ENCODE peak calls at places on chromosomes 2 and 18, in eight cellular contexts. W, J, M, C, G, T, R and Z are unnamed samples.

GRCh38 chr2:36653967-36654694 is 42.4 kb upstream of the VIT start:
- DNase-seq in C (no peak), M (no peak), G (no peak), J (no peak), T (no peak), W (no peak), R (no peak), Z (no peak)

GRCh38 chr2:205822578-205822977 is 140.3 kb downstream of the NRP2 start:
- DNase-seq in G (no peak), R (no peak), C (no peak), W (no peak), J (no peak), M (no peak), T (no peak), Z (no peak)

GRCh38 chr2:120983344-120983743 is 247.7 kb downstream of the GLI2 start:
- DNase-seq in G (peak), C (no peak), J (peak), T (no peak), R (no peak), W (no peak), M (no peak), Z (no peak)

GRCh38 chr18:525066-525797 is 24.7 kb upstream of the COLEC12 start:
- DNase-seq in M (no peak), G (no peak), W (no peak), T (no peak), R (no peak), C (no peak), J (no peak), Z (peak)

GRCh38 chr2:3127279-3127690 is 250.3 kb downstream of the EIPR1 start:
- DNase-seq in C (no peak), G (no peak), R (no peak), T (no peak), W (peak), M (no peak), J (no peak), Z (no peak)

GRCh38 chr2:37325625-37326071 is 1.0 kb upstream of the PRKD3 start:
- DNase-seq in W (no peak), G (no peak), J (no peak), M (no peak), C (no peak), T (no peak), R (peak), Z (no peak)

GRCh38 chr2:111041398-111042202 is 79.1 kb upstream of the BCL2L11 start:
- DNase-seq in W (no peak), T (no peak), G (no peak), R (no peak), C (no peak), J (no peak), M (no peak), Z (no peak)

GRCh38 chr2:75022516-75022915 is 64.1 kb downstream of the POLE4 start:
- DNase-seq in C (no peak), J (no peak), T (no peak), W (no peak), R (no peak), M (no peak), G (no peak), Z (no peak)

GRCh38 chr18:49933530-49933929 is 120.2 kb upstream of the ACAA2 start:
- DNase-seq in J (no peak), M (no peak), G (no peak), T (no peak), R (no peak), W (peak), C (no peak), Z (no peak)

GRCh38 chr2:69166812-69167468 is 154.0 kb downstream of the ANTXR1 start:
- DNase-seq in W (no peak), C (no peak), G (no peak), M (peak), R (peak), T (no peak), J (no peak), Z (no peak)

GRCh38 chr2:191620144-191620543 is 57.8 kb upstream of the NABP1 start:
- DNase-seq in J (no peak), W (no peak), M (no peak), R (no peak), G (no peak), T (no peak), C (no peak), Z (no peak)

GRCh38 chr2:136206613-136207012 is 88.7 kb upstream of the CXCR4 start:
- DNase-seq in M (no peak), G (no peak), T (peak), R (peak), J (no peak), W (no peak), C (no peak), Z (no peak)

GRCh38 chr2:98769784-98770183 is 38.9 kb upstream of the MGAT4A start:
- DNase-seq in J (no peak), T (no peak), W (no peak), M (no peak), G (no peak), C (no peak), R (no peak), Z (no peak)

GRCh38 chr2:43133708-43134570 is 92.5 kb downstream of the ZFP36L2 start:
- DNase-seq in R (peak), C (no peak), T (peak), J (no peak), G (no peak), M (no peak), W (no peak), Z (no peak)

GRCh38 chr2:239181601-239182471 is 219.0 kb downstream of the HDAC4 start:
- DNase-seq in R (no peak), G (peak), C (peak), M (no peak), T (no peak), W (peak), J (peak), Z (no peak)

GRCh38 chr2:216222650-216223352 is 113.7 kb downstream of the XRCC5 start:
- DNase-seq in R (peak), W (no peak), J (no peak), C (no peak), T (no peak), M (no peak), G (no peak), Z (peak)

GRCh38 chr2:210363261-210363660 is 48.3 kb upstream of the MYL1 start:
- DNase-seq in G (no peak), C (no peak), M (no peak), J (no peak), T (no peak), R (peak), W (no peak), Z (no peak)

GRCh38 chr18:6370410-6370809 is 44.3 kb downstream of the L3MBTL4 start:
- DNase-seq in G (no peak), W (no peak), T (no peak), M (no peak), C (no peak), R (no peak), J (no peak), Z (no peak)

GRCh38 chr2:142130111-142131015 is 453 bp downstream of the LRP1B start:
- DNase-seq in R (no peak), W (peak), T (no peak), C (peak), J (peak), G (peak), M (peak), Z (no peak)

GRCh38 chr2:129870646-129871335 is 108.7 kb upstream of the RAB6C start:
- DNase-seq in M (no peak), R (peak), T (no peak), G (no peak), J (no peak), W (peak), C (no peak), Z (no peak)

GRCh38 chr18:812123-812672 is at the start of gene YES1:
- DNase-seq in J (peak), W (peak), T (peak), M (peak), R (peak), G (peak), C (peak), Z (peak)

GRCh38 chr18:58230438-58231179 is 186.6 kb downstream of the NEDD4L start:
- DNase-seq in G (no peak), M (no peak), C (no peak), R (no peak), W (no peak), J (no peak), T (no peak), Z (no peak)

GRCh38 chr18:58234359-58234741 is 190.3 kb downstream of the NEDD4L start:
- DNase-seq in G (no peak), T (no peak), R (no peak), W (no peak), M (no peak), C (no peak), J (no peak), Z (no peak)

GRCh38 chr18:58229162-58229561 is 185.1 kb downstream of the NEDD4L start:
- DNase-seq in W (no peak), C (no peak), R (no peak), T (no peak), G (no peak), M (no peak), J (no peak), Z (no peak)

GRCh38 chr18:58232674-58233073 is 188.6 kb downstream of the NEDD4L start:
- DNase-seq in G (no peak), T (no peak), C (no peak), W (no peak), J (no peak), R (no peak), M (no peak), Z (no peak)

DNA sequence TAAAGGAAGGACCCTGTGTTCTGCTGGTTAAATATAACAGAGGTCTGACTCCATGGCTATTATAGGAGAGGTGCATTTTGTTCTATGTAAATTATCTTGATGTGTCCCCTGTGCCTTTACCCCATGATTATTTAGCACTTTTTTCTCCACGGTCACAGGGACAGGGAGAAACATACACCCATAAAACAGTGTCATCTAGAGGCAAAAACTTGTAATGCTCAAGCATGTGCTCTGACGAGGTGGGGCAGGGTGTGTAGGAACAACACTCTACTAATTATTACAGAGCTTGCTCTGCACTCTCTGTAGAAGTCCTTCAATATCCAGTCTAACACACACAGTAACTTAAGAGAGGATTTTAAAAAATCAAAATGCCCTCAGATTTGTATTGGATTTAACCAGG is 187.9 kb downstream of the NEDD4L start:
- DNase-seq in G (no peak), M (no peak), T (no peak), W (no peak), R (peak), J (no peak), C (no peak), Z (no peak)
- TF ChIP-seq POLR2A in G (no peak), M (no peak), T (no peak), W (no peak), R (no peak), J (no peak), C (no peak), Z (no peak)

GRCh38 chr2:168894101-168894500 is 3.9 kb upstream of the SPC25 start:
- DNase-seq in R (no peak), T (no peak), W (no peak), J (no peak), M (no peak), C (no peak), G (no peak), Z (no peak)
- TF ChIP-seq POLR2A in R (no peak), T (no peak), W (no peak), J (no peak), M (no peak), C (no peak), G (no peak), Z (no peak)

GRCh38 chr2:235050992-235051351 is 99.2 kb downstream of the SH3BP4 start:
- DNase-seq in R (peak), M (peak), W (peak), G (peak), J (peak), C (peak), T (peak), Z (peak)
- TF ChIP-seq POLR2A in R (no peak), M (peak), W (no peak), G (no peak), J (no peak), C (peak), T (no peak), Z (no peak)

GRCh38 chr18:31943895-31944816 is 1.2 kb upstream of the TRAPPC8 start:
- DNase-seq in C (no peak), M (no peak), J (no peak), T (no peak), R (peak), G (no peak), W (no peak), Z (no peak)

GRCh38 chr18:31946305-31947046 is 3.5 kb upstream of the TRAPPC8 start:
- DNase-seq in G (no peak), R (no peak), J (no peak), M (no peak), T (no peak), C (no peak), W (peak), Z (no peak)

GRCh38 chr18:31942301-31942998 is 478 bp downstream of the TRAPPC8 start:
- DNase-seq in C (peak), R (peak), J (peak), M (peak), G (peak), T (no peak), W (peak), Z (peak)

GRCh38 chr18:31941010-31941809 is 1.7 kb downstream of the TRAPPC8 start:
- DNase-seq in W (no peak), R (no peak), M (no peak), C (no peak), G (no peak), J (no peak), T (no peak), Z (no peak)

DNA sequence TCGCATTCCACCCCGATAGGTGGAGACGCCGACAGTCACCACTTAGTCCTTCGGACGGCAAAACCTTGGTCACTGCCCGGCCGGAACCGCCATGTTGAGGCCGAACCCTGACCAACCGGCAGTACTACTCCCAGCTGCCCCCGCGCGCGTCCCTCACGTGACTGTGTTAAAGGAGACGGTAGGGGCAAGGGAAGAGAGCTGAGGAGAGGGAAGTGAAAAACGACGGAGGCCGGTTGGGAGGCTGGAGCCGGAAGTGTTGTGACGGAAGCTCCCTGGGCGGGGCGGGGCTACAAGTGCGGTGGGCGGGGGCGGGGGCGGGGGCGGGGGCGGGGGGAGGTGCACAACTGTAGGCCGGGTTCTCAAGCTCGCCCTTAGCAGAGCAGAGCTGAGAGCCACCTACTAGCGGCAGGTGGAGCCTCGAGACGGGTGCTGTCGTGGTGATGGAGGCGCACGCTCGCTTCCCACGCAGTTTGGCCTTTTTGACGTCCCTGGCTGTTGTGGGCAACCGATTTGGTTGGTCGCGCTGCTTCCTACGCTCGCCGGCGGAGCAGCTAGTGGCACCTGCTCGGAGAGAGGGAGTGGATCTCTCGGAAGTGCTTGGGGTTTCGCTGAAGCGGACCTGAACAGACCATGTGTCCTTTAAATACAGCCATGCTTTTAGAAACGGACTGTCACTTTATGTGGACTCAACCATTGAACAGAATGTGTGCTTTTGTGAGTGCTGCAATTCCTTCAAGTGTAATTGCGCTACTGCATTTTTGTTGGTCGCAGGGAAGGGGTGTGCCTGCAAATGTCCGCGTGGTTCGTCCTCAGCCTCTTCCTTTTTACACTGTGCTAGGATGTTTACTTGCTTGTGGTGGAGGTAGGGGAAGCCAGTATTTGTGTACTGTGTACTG is at the start of gene TRAPPC8:
- DNase-seq in G (peak), C (peak), R (peak), M (peak), T (peak), J (peak), W (peak), Z (peak)
- TF ChIP-seq POLR2A in G (no peak), C (peak), R (peak), M (no peak), T (peak), J (no peak), W (no peak), Z (peak)

DNA sequence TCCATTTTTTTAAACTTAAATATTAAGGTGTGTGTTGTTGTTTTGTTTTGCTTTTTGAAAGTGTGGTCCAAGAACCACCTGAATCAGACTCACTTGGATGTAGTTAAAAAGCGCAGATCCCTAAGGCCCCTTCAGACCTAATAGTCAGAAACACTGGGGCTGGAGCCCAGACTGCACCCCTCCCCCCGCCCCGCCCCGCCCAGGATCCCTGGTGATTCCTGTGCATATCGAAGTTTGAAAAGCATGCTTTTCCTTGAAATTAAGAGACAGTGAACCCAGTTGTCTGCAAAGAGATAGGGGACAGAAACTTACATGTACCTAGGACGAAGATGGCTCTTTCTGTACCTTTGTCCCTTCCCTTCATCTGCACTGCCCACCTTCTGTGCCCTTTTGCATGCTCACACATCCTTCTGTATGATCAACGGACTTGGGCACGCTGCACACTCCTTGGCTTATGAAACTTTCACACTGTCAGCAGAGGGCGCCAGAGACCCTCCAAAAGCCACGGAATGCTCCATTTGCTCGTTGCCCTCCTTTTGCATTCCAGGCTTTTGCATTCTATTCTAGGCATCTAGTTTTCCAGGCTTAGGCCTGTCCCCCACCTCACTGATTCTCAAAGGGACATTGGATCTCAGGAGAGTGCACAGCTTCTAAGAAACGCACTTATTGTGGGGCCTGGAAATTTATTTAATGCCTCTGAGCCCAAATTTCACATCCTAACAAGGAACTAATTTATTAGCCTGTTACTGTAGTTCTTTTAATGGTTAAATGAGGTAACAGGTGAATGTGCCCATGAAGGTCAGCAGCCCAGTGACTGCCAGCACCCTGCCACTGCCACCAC is 32.8 kb upstream of the SLC14A1 start:
- DNase-seq in M (peak), R (peak), W (peak), G (peak), C (peak), T (peak), J (peak), Z (peak)
- TF ChIP-seq POLR2A in M (no peak), R (no peak), W (no peak), G (no peak), C (no peak), T (no peak), J (no peak), Z (no peak)

DNA sequence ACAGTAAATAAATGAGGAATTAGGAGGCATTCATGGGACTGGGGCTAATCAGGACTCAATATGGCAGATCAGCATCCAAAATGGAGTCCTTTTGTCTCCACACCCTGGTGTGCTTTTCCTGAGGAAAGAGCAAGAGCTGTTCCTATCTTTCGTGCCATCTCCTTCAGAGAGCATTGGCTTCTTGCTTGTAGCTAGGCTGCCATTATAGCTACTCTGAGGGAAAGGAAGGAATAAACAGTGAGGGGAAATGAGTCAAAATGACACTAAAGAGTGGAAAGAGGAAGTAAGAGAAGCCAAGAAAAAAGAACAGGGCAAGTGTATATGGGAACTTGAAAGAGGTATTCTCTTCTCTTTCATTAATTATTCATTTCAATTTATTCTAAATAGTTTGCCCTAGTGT is 8.4 kb upstream of the NMI start:
- DNase-seq in T (no peak), J (no peak), W (no peak), R (peak), G (no peak), C (no peak), M (no peak), Z (no peak)
- TF ChIP-seq POLR2A in T (no peak), J (no peak), W (no peak), R (no peak), G (no peak), C (no peak), M (no peak), Z (no peak)